ENCODE peak calls at places on chromosomes 6 and 20, in six cellular contexts. W, A, V, N, U and X are unnamed samples.

GRCh38 chr6:138105880-138106664 is 1.1 kb downstream of the PERP start:
- DNase-seq in W (no peak), A (no peak), V (peak), N (no peak), U (no peak), X (no peak)

GRCh38 chr6:15451738-15452137 is 205.9 kb downstream of the JARID2 start:
- DNase-seq in W (no peak), A (no peak), V (no peak), N (no peak), U (no peak), X (no peak)

GRCh38 chr6:165010556-165011535 is 298.6 kb downstream of the C6orf118 start:
- DNase-seq in W (no peak), A (no peak), V (no peak), N (no peak), U (no peak), X (no peak)

GRCh38 chr20:48040491-48040890 is 255.2 kb upstream of the SULF2 start:
- DNase-seq in W (no peak), A (no peak), V (no peak), N (no peak), U (no peak), X (no peak)

GRCh38 chr6:1890987-1891386 is 281.3 kb downstream of the FOXC1 start:
- DNase-seq in W (no peak), A (no peak), V (no peak), N (no peak), U (no peak), X (no peak)

GRCh38 chr6:125310994-125311649 is 9.4 kb upstream of the HDDC2 start:
- DNase-seq in W (no peak), A (peak), V (peak), N (peak), U (no peak), X (no peak)

GRCh38 chr6:36755435-36756348 is 58.1 kb downstream of the RAB44 start:
- DNase-seq in W (peak), A (peak), V (no peak), N (peak), U (peak), X (no peak)

GRCh38 chr20:45725134-45725533 is 3.0 kb downstream of the SPINT4 start:
- DNase-seq in W (no peak), A (no peak), V (no peak), N (no peak), U (no peak), X (no peak)

GRCh38 chr20:34622821-34623451 is 54.0 kb downstream of the PIGU start:
- DNase-seq in W (no peak), A (no peak), V (no peak), N (no peak), U (no peak), X (no peak)

GRCh38 chr20:2752631-2753455 is 47.6 kb downstream of the CPXM1 start:
- DNase-seq in W (peak), A (no peak), V (no peak), N (peak), U (peak), X (no peak)

GRCh38 chr6:142005044-142005443 is 127.7 kb upstream of the GJE1 start:
- DNase-seq in W (no peak), A (no peak), V (no peak), N (no peak), U (no peak), X (no peak)

GRCh38 chr6:139679516-139680179 is 305.2 kb upstream of the CITED2 start:
- DNase-seq in W (no peak), A (no peak), V (no peak), N (no peak), U (no peak), X (peak)

GRCh38 chr6:39181333-39181732 is 47.9 kb downstream of the KCNK5 start:
- DNase-seq in W (no peak), A (no peak), V (no peak), N (no peak), U (no peak), X (no peak)

GRCh38 chr6:28657756-28658465 is 132.2 kb downstream of the GPX5 start:
- DNase-seq in W (peak), A (no peak), V (peak), N (peak), U (no peak), X (peak)

GRCh38 chr6:74654296-74654695 is 551.6 kb downstream of the COL12A1 start:
- DNase-seq in W (no peak), A (no peak), V (no peak), N (no peak), U (no peak), X (no peak)

GRCh38 chr6:167668754-167669552 is 157.8 kb upstream of the AFDN start:
- DNase-seq in W (no peak), A (no peak), V (no peak), N (no peak), U (no peak), X (no peak)

GRCh38 chr20:17624551-17625245 is 54.8 kb downstream of the DSTN start:
- DNase-seq in W (no peak), A (no peak), V (no peak), N (no peak), U (no peak), X (no peak)

GRCh38 chr20:56778765-56779195 is 149.7 kb downstream of the TFAP2C start:
- DNase-seq in W (no peak), A (no peak), V (no peak), N (peak), U (no peak), X (no peak)

GRCh38 chr6:99080191-99080590 is 132.4 kb upstream of the FBXL4 start:
- DNase-seq in W (no peak), A (no peak), V (no peak), N (no peak), U (no peak), X (no peak)

GRCh38 chr20:41047975-41048305 is 19.3 kb downstream of the TOP1 start:
- DNase-seq in W (no peak), A (no peak), V (no peak), N (peak), U (no peak), X (no peak)

GRCh38 chr6:136822051-136822378 is 377 bp upstream of the PEX7 start:
- DNase-seq in W (peak), A (no peak), V (no peak), N (no peak), U (no peak), X (no peak)